ENCODE peak calls at places on chromosomes 3 and 15, in seven cellular contexts. E, A, X, J, V, P and D are unnamed samples. For H3K9me3 and H3K4me1, the result is how much of the 10 kb centered on the place peaks cover.

GRCh38 chr15:58865420-58865880 is 68.0 kb downstream of the SLTM start:
- DNase-seq in E (no peak), A (no peak), X (peak), J (no peak), V (no peak), P (no peak), D (no peak)

GRCh38 chr3:159928071-159928491 is 60.6 kb upstream of the IL12A start:
- DNase-seq in E (no peak), A (no peak), X (no peak), J (no peak), V (no peak), P (peak), D (peak)

GRCh38 chr15:58731756-58732535 is 17.6 kb downstream of the ADAM10 start:
- DNase-seq in E (no peak), A (no peak), X (no peak), J (peak), V (no peak), P (peak), D (peak)

GRCh38 chr3:50662408-50662807 is 12.3 kb upstream of the DOCK3 start:
- DNase-seq in E (no peak), A (no peak), X (no peak), J (no peak), V (no peak), P (no peak), D (no peak)

GRCh38 chr15:73005032-73005431 is 47.2 kb upstream of the NEO1 start:
- DNase-seq in E (no peak), A (no peak), X (no peak), J (no peak), V (no peak), P (no peak), D (no peak)

GRCh38 chr3:56754753-56755365 is 46.9 kb downstream of the ARHGEF3 start:
- DNase-seq in E (no peak), A (no peak), X (no peak), J (no peak), V (peak), P (no peak), D (no peak)

GRCh38 chr15:51793521-51793920 is 35.9 kb upstream of the TMOD3 start:
- DNase-seq in E (no peak), A (no peak), X (no peak), J (no peak), V (no peak), P (no peak), D (peak)

GRCh38 chr15:75823860-75824613 is 19.2 kb upstream of the UBE2Q2 start:
- DNase-seq in E (peak), A (peak), X (peak), J (no peak), V (no peak), P (no peak), D (no peak)

GRCh38 chr3:175426805-175427204 is 567.7 kb downstream of the NAALADL2 start:
- DNase-seq in E (no peak), A (no peak), X (no peak), J (peak), V (no peak), P (peak), D (peak)

GRCh38 chr3:152458725-152459515 is 190.2 kb downstream of the MBNL1 start:
- DNase-seq in E (no peak), A (no peak), X (no peak), J (peak), V (no peak), P (no peak), D (no peak)

GRCh38 chr3:175620532-175620931 is 761.4 kb downstream of the NAALADL2 start:
- DNase-seq in E (no peak), A (no peak), X (no peak), J (no peak), V (no peak), P (no peak), D (no peak)

GRCh38 chr15:77282333-77282732 is 137.6 kb downstream of the PEAK1 start:
- DNase-seq in E (peak), A (peak), X (peak), J (peak), V (no peak), P (no peak), D (peak)

GRCh38 chr15:47987908-47988532 is 132.8 kb upstream of the SLC24A5 start:
- DNase-seq in E (peak), A (peak), X (peak), J (peak), V (no peak), P (peak), D (peak)

GRCh38 chr3:159499031-159499793 is 489.4 kb upstream of the IL12A start:
- DNase-seq in E (no peak), A (no peak), X (no peak), J (peak), V (no peak), P (peak), D (peak)

DNA sequence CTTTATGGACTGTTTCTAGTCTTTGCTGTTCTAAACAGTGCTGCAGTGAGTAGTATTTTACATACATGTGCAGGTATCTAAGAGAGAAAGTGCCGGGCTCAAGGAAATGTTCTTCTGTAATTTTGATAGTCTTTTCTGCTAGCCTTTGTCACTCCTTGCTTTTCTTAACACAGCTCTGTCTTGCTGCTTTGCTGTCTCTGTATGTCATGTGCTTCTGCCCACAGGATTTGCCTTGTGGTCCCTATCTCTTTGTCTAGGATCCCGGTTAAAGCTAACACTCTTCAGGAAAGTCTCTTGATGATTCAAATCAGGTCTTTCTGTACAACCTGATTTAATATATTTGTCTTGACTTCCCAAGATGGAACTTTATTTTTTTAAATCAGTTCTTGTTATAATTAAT is 31.4 kb upstream of the FBXL22 start:
- DNase-seq in E (no peak), A (no peak), X (no peak), J (no peak), V (no peak), P (no peak), D (no peak)
- H3K9ac ChIP-seq in E (no peak), A (no peak), X (no peak), J (no peak), V (no peak), P (no peak), D (no peak)

GRCh38 chr3:93867425-93867824 is 106.3 kb downstream of the PROS1 start:
- DNase-seq in E (no peak), A (no peak), X (no peak), J (no peak), V (no peak), P (no peak), D (no peak)
- H3K9me3 ChIP-seq in E (under half), A (under half), X (under half), J (under half), V (under half), P (under half), D (under half)

GRCh38 chr3:149538371-149538770 is 63.9 kb downstream of the TM4SF4 start:
- DNase-seq in E (no peak), A (no peak), X (no peak), J (no peak), V (no peak), P (no peak), D (no peak)
- H3K4me1 ChIP-seq in E (under half), A (under half), X (under half), J (half or more), V (under half), P (under half), D (half or more)

DNA sequence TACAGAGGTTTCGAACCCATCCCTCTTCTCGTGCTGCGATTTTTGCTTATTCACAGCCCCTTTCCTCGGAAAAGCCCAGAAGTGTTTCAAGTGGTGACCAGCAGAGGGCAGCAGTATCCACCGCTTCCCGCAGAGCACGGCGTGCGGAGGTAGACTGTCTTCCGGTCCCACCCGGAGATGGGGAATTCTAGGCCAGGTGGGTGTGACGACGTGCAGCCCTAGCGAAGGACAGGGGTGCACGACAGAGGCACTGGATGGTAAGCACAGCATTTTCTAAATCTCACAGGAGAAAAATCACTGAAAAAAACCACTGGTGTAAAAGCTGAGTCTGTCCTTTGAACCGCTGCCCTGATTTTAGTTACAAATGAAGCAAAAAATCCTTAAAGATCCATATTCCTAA is 7.4 kb upstream of the PSMD6 start:
- DNase-seq in E (peak), A (peak), X (peak), J (no peak), V (peak), P (peak), D (peak)
- H3K9ac ChIP-seq in E (no peak), A (no peak), X (no peak), J (peak), V (peak), P (peak), D (peak)

DNA sequence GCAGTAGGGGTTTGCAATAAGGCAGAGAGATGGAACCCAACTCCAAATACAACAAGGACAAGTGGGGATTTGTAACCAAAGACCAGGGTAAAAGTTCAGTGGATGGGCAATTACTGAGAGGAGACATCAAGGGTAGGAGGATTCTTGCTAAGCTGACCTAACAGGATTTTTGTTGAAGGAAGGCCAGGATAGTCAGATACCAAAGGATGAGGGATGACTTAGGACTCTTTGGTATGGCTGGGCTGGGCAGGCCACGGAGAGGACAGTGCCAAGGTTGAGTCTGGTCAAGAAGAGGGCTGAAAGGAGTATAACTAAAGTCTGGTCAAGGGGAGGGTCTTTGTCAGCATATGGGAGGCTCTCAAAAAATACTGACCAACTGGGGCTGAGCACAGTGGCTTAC is 85.3 kb upstream of the UBE2E2 start:
- DNase-seq in E (no peak), A (no peak), X (no peak), J (no peak), V (no peak), P (no peak), D (no peak)
- H3K9me3 ChIP-seq in E (under half), A (under half), X (under half), J (under half), V (under half), P (under half), D (under half)

GRCh38 chr3:188217011-188217463 is 63.1 kb downstream of the LPP start:
- DNase-seq in E (no peak), A (no peak), X (no peak), J (no peak), V (no peak), P (no peak), D (no peak)
- H3K4me1 ChIP-seq in E (under half), A (under half), X (half or more), J (under half), V (under half), P (under half), D (half or more)

DNA sequence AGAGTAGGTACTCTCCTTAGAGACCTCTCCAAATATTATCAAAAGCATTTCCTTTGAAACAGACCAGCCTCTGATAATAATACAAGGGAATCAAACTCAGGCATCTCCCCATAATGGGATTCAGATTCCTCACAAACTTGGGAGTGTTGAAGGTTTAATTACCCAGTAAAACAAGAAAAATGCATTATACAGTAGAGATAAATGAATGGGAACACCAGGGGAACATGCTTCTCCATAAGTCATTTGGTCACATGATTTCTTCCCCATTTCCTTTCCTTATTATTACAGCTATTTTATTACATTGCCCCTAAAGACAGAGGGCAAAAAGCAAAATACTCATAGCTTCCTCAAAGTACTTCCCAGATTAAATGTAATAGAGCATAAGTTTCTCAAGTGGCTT is 325.0 kb upstream of the CDIN1 start:
- DNase-seq in E (no peak), A (no peak), X (no peak), J (no peak), V (no peak), P (no peak), D (no peak)
- H3K9ac ChIP-seq in E (no peak), A (no peak), X (no peak), J (no peak), V (no peak), P (no peak), D (no peak)